ENCODE peak calls at places on chromosomes 13 and 19, in eight cellular contexts. One of them, this sample, is unnamed.

GRCh38 chr19:32674153-32674958 is 624 bp downstream of the ANKRD27 start:
- DNase-seq in right cardiac atrium: no peak
- DNase-seq in thoracic aorta: no peak
- DNase-seq in right atrium auricular region: no peak
- DNase-seq in Peyer's patch: no peak
- DNase-seq in CD8-positive, alpha-beta T cell: peak
- DNase-seq in A549: no peak
- DNase-seq in caudate nucleus: no peak
- DNase-seq in this sample: peak

GRCh38 chr19:28397311-28397710 is 815.6 kb downstream of the UQCRFS1 start:
- DNase-seq in right cardiac atrium: no peak
- DNase-seq in thoracic aorta: no peak
- DNase-seq in Peyer's patch: no peak
- DNase-seq in right atrium auricular region: no peak
- DNase-seq in CD8-positive, alpha-beta T cell: no peak
- DNase-seq in caudate nucleus: no peak
- DNase-seq in A549: no peak
- DNase-seq in this sample: no peak

GRCh38 chr19:36209372-36209771 is 5.1 kb downstream of the ZNF565 start:
- DNase-seq in right atrium auricular region: no peak
- DNase-seq in right cardiac atrium: no peak
- DNase-seq in A549: no peak
- DNase-seq in caudate nucleus: no peak
- DNase-seq in CD8-positive, alpha-beta T cell: no peak
- DNase-seq in thoracic aorta: no peak
- DNase-seq in Peyer's patch: no peak
- DNase-seq in this sample: no peak

GRCh38 chr13:109336730-109337129 is 449.7 kb downstream of the IRS2 start:
- DNase-seq in caudate nucleus: no peak
- DNase-seq in Peyer's patch: no peak
- DNase-seq in right atrium auricular region: no peak
- DNase-seq in A549: peak
- DNase-seq in right cardiac atrium: no peak
- DNase-seq in thoracic aorta: no peak
- DNase-seq in CD8-positive, alpha-beta T cell: no peak
- DNase-seq in this sample: no peak

GRCh38 chr19:4993683-4994082 is 24.8 kb downstream of the KDM4B start:
- DNase-seq in thoracic aorta: no peak
- DNase-seq in right atrium auricular region: no peak
- DNase-seq in Peyer's patch: no peak
- DNase-seq in A549: no peak
- DNase-seq in CD8-positive, alpha-beta T cell: no peak
- DNase-seq in right cardiac atrium: no peak
- DNase-seq in caudate nucleus: no peak
- DNase-seq in this sample: no peak

GRCh38 chr13:44651209-44651608 is 75.1 kb upstream of the TSC22D1 start:
- DNase-seq in thoracic aorta: no peak
- DNase-seq in caudate nucleus: no peak
- DNase-seq in CD8-positive, alpha-beta T cell: no peak
- DNase-seq in right cardiac atrium: no peak
- DNase-seq in right atrium auricular region: no peak
- DNase-seq in A549: no peak
- DNase-seq in Peyer's patch: no peak
- DNase-seq in this sample: no peak

GRCh38 chr13:61202042-61202441 is 213.6 kb downstream of the PCDH20 start:
- DNase-seq in right cardiac atrium: no peak
- DNase-seq in right atrium auricular region: no peak
- DNase-seq in caudate nucleus: no peak
- DNase-seq in A549: no peak
- DNase-seq in thoracic aorta: no peak
- DNase-seq in Peyer's patch: no peak
- DNase-seq in CD8-positive, alpha-beta T cell: no peak
- DNase-seq in this sample: no peak

GRCh38 chr19:8117991-8118390 is 31.4 kb downstream of the FBN3 start:
- DNase-seq in caudate nucleus: no peak
- DNase-seq in right cardiac atrium: no peak
- DNase-seq in Peyer's patch: no peak
- DNase-seq in right atrium auricular region: no peak
- DNase-seq in A549: no peak
- DNase-seq in CD8-positive, alpha-beta T cell: no peak
- DNase-seq in thoracic aorta: no peak
- DNase-seq in this sample: no peak

GRCh38 chr19:12913871-12914690 is 5.0 kb downstream of the SYCE2 start:
- DNase-seq in Peyer's patch: peak
- DNase-seq in right cardiac atrium: no peak
- DNase-seq in right atrium auricular region: no peak
- DNase-seq in caudate nucleus: peak
- DNase-seq in thoracic aorta: no peak
- DNase-seq in CD8-positive, alpha-beta T cell: peak
- DNase-seq in A549: no peak
- DNase-seq in this sample: peak

GRCh38 chr13:75415720-75416119 is 66.2 kb downstream of the TBC1D4 start:
- DNase-seq in thoracic aorta: no peak
- DNase-seq in CD8-positive, alpha-beta T cell: no peak
- DNase-seq in A549: no peak
- DNase-seq in right atrium auricular region: no peak
- DNase-seq in right cardiac atrium: no peak
- DNase-seq in caudate nucleus: no peak
- DNase-seq in Peyer's patch: no peak
- DNase-seq in this sample: no peak

GRCh38 chr19:46542428-46543230 is 47.0 kb upstream of the PNMA8B start:
- DNase-seq in Peyer's patch: peak
- DNase-seq in CD8-positive, alpha-beta T cell: peak
- DNase-seq in thoracic aorta: peak
- DNase-seq in caudate nucleus: peak
- DNase-seq in right cardiac atrium: peak
- DNase-seq in right atrium auricular region: peak
- DNase-seq in A549: peak
- DNase-seq in this sample: peak

GRCh38 chr13:111556496-111556895 is 236.1 kb downstream of the TEX29 start:
- DNase-seq in thoracic aorta: no peak
- DNase-seq in right atrium auricular region: no peak
- DNase-seq in CD8-positive, alpha-beta T cell: no peak
- DNase-seq in A549: no peak
- DNase-seq in right cardiac atrium: no peak
- DNase-seq in Peyer's patch: no peak
- DNase-seq in caudate nucleus: no peak
- DNase-seq in this sample: no peak

GRCh38 chr19:36420961-36421748 is 2.7 kb upstream of the ZFP82 start:
- DNase-seq in right atrium auricular region: no peak
- DNase-seq in right cardiac atrium: peak
- DNase-seq in A549: no peak
- DNase-seq in caudate nucleus: peak
- DNase-seq in Peyer's patch: no peak
- DNase-seq in thoracic aorta: no peak
- DNase-seq in CD8-positive, alpha-beta T cell: no peak
- DNase-seq in this sample: no peak

GRCh38 chr13:102710261-102710679 is 15.4 kb upstream of the METTL21C start:
- DNase-seq in right atrium auricular region: no peak
- DNase-seq in right cardiac atrium: no peak
- DNase-seq in CD8-positive, alpha-beta T cell: no peak
- DNase-seq in thoracic aorta: no peak
- DNase-seq in Peyer's patch: no peak
- DNase-seq in A549: no peak
- DNase-seq in caudate nucleus: no peak
- DNase-seq in this sample: no peak

GRCh38 chr19:46383846-46384245 is 29.5 kb downstream of the CCDC8 start:
- DNase-seq in A549: no peak
- DNase-seq in Peyer's patch: peak
- DNase-seq in caudate nucleus: no peak
- DNase-seq in CD8-positive, alpha-beta T cell: no peak
- DNase-seq in right cardiac atrium: peak
- DNase-seq in right atrium auricular region: no peak
- DNase-seq in thoracic aorta: no peak
- DNase-seq in this sample: no peak

GRCh38 chr13:35787937-35788336 is 311.4 kb upstream of the MAB21L1 start:
- DNase-seq in caudate nucleus: no peak
- DNase-seq in right atrium auricular region: no peak
- DNase-seq in thoracic aorta: no peak
- DNase-seq in A549: no peak
- DNase-seq in Peyer's patch: no peak
- DNase-seq in right cardiac atrium: no peak
- DNase-seq in CD8-positive, alpha-beta T cell: no peak
- DNase-seq in this sample: no peak

GRCh38 chr19:543912-544608 is at the start of gene GZMM:
- DNase-seq in Peyer's patch: peak
- DNase-seq in thoracic aorta: no peak
- DNase-seq in caudate nucleus: no peak
- DNase-seq in A549: no peak
- DNase-seq in right cardiac atrium: peak
- DNase-seq in right atrium auricular region: no peak
- DNase-seq in CD8-positive, alpha-beta T cell: peak
- DNase-seq in this sample: peak

GRCh38 chr13:68715651-68716050 is 1392.0 kb upstream of the ATXN8OS start:
- DNase-seq in caudate nucleus: no peak
- DNase-seq in thoracic aorta: no peak
- DNase-seq in right atrium auricular region: no peak
- DNase-seq in right cardiac atrium: no peak
- DNase-seq in A549: no peak
- DNase-seq in CD8-positive, alpha-beta T cell: no peak
- DNase-seq in Peyer's patch: no peak
- DNase-seq in this sample: no peak

GRCh38 chr19:10424011-10424637 is 3.8 kb downstream of the PDE4A start:
- DNase-seq in A549: peak
- DNase-seq in right atrium auricular region: peak
- DNase-seq in CD8-positive, alpha-beta T cell: no peak
- DNase-seq in Peyer's patch: peak
- DNase-seq in caudate nucleus: peak
- DNase-seq in thoracic aorta: no peak
- DNase-seq in right cardiac atrium: peak
- DNase-seq in this sample: peak

GRCh38 chr19:18889949-18890745 is 5.8 kb downstream of the CERS1 start:
- DNase-seq in Peyer's patch: no peak
- DNase-seq in thoracic aorta: no peak
- DNase-seq in caudate nucleus: no peak
- DNase-seq in CD8-positive, alpha-beta T cell: no peak
- DNase-seq in right cardiac atrium: no peak
- DNase-seq in right atrium auricular region: no peak
- DNase-seq in A549: no peak
- DNase-seq in this sample: no peak

GRCh38 chr13:99459101-99459500 is 42.2 kb upstream of the TM9SF2 start:
- DNase-seq in caudate nucleus: no peak
- DNase-seq in A549: peak
- DNase-seq in right cardiac atrium: no peak
- DNase-seq in thoracic aorta: no peak
- DNase-seq in right atrium auricular region: no peak
- DNase-seq in CD8-positive, alpha-beta T cell: no peak
- DNase-seq in Peyer's patch: no peak
- DNase-seq in this sample: no peak

GRCh38 chr19:5719274-5719960 is 529 bp downstream of the LONP1 start:
- DNase-seq in caudate nucleus: no peak
- DNase-seq in thoracic aorta: no peak
- DNase-seq in A549: no peak
- DNase-seq in right atrium auricular region: no peak
- DNase-seq in right cardiac atrium: no peak
- DNase-seq in CD8-positive, alpha-beta T cell: no peak
- DNase-seq in Peyer's patch: peak
- DNase-seq in this sample: no peak

GRCh38 chr13:27199691-27200090 is 28.1 kb upstream of the USP12 start:
- DNase-seq in right atrium auricular region: no peak
- DNase-seq in right cardiac atrium: no peak
- DNase-seq in thoracic aorta: no peak
- DNase-seq in Peyer's patch: no peak
- DNase-seq in A549: no peak
- DNase-seq in caudate nucleus: no peak
- DNase-seq in CD8-positive, alpha-beta T cell: no peak
- DNase-seq in this sample: no peak

GRCh38 chr19:33521480-33522370 is at the start of gene PEPD:
- DNase-seq in right atrium auricular region: peak
- DNase-seq in A549: peak
- DNase-seq in CD8-positive, alpha-beta T cell: peak
- DNase-seq in thoracic aorta: peak
- DNase-seq in Peyer's patch: peak
- DNase-seq in right cardiac atrium: peak
- DNase-seq in caudate nucleus: peak
- DNase-seq in this sample: peak

GRCh38 chr19:50203281-50204080 is at the start of gene MYH14:
- DNase-seq in Peyer's patch: peak
- DNase-seq in right atrium auricular region: peak
- DNase-seq in right cardiac atrium: peak
- DNase-seq in A549: peak
- DNase-seq in thoracic aorta: peak
- DNase-seq in caudate nucleus: peak
- DNase-seq in CD8-positive, alpha-beta T cell: no peak
- DNase-seq in this sample: no peak

This sample was measured in naive thymus-derived CD4-positive, alpha-beta T cell.